ENCODE peak calls at places on chromosome 22, in six cellular contexts. I is SK-N-MC, Z is GM12891, X is GM23338, T is sigmoid colon, J is transverse colon. P is an unnamed sample.
A peak's percentile ranks its signal among the peaks of the same experiment; 100 is the strongest.

GRCh38 chr22:45604239-45604711 is 67.4 kb upstream of the ATXN10 start:
- DNase-seq in T (peak; percentile 52), Z (no peak), I (no peak), X (no peak), J (no peak), P (no peak)

GRCh38 chr22:41092847-41093371 is 517 bp downstream of the EP300 start:
- DNase-seq in T (no peak), X (peak; percentile 62), I (no peak), J (peak; percentile 47), Z (no peak), P (peak; percentile 20)

GRCh38 chr22:23240639-23241389 is 60.5 kb downstream of the BCR start:
- DNase-seq in I (no peak), Z (no peak), T (no peak), X (peak; percentile 76), J (no peak), P (no peak)

GRCh38 chr22:25998118-25998775 is 171.0 kb upstream of the SEZ6L start:
- DNase-seq in J (no peak), X (no peak), I (no peak), Z (no peak), T (no peak), P (no peak)

GRCh38 chr22:43153916-43154315 is 2.6 kb downstream of the TSPO start:
- DNase-seq in I (no peak), Z (no peak), T (no peak), X (no peak), J (no peak), P (no peak)

GRCh38 chr22:25564979-25565677 is 653 bp downstream of the GRK3 start:
- DNase-seq in Z (no peak), I (no peak), T (peak; percentile 70), J (peak; percentile 17), X (peak; percentile 91), P (peak; percentile 31)

GRCh38 chr22:24948356-24949202 is 2.1 kb upstream of the LHFPL7 start:
- DNase-seq in X (peak; percentile 58), Z (no peak), I (no peak), J (no peak), T (no peak), P (no peak)

GRCh38 chr22:46380069-46380468 is 44.6 kb downstream of the TRMU start:
- DNase-seq in Z (no peak), X (no peak), T (no peak), I (no peak), J (no peak), P (no peak)

GRCh38 chr22:39748877-39749276 is 144.7 kb downstream of the ENTHD1 start:
- DNase-seq in X (no peak), T (no peak), Z (no peak), I (no peak), J (no peak), P (no peak)

GRCh38 chr22:41561335-41561734 is 525 bp downstream of the CSDC2 start:
- DNase-seq in I (no peak), Z (no peak), J (no peak), X (peak; percentile 47), T (peak; percentile 73), P (no peak)

GRCh38 chr22:21964918-21965484 is 12.4 kb upstream of the PPM1F start:
- DNase-seq in I (no peak), J (no peak), T (no peak), Z (no peak), X (no peak), P (no peak)

GRCh38 chr22:17970205-17970708 is 54.1 kb downstream of the MICAL3 start:
- DNase-seq in I (no peak), Z (no peak), T (no peak), X (no peak), J (no peak), P (no peak)

GRCh38 chr22:28232231-28232630 is 313.2 kb upstream of the PITPNB start:
- DNase-seq in I (peak; percentile 73), Z (no peak), T (no peak), J (no peak), X (peak; percentile 27), P (no peak)

GRCh38 chr22:41487037-41487963 is 18.4 kb downstream of the ACO2 start:
- DNase-seq in J (no peak), Z (no peak), T (no peak), I (no peak), X (no peak), P (no peak)

GRCh38 chr22:44080936-44081853 is 57.1 kb downstream of the PARVB start:
- DNase-seq in X (peak; percentile 90), Z (peak; percentile 87), I (peak; percentile 51), T (peak; percentile 91), J (peak; percentile 75), P (peak; percentile 78)

GRCh38 chr22:47397673-47398072 is 635.2 kb downstream of the TBC1D22A start:
- DNase-seq in X (no peak), I (no peak), J (no peak), Z (no peak), T (no peak), P (no peak)

GRCh38 chr22:36239401-36240171 is at the start of gene APOL2:
- DNase-seq in T (peak; percentile 97), Z (peak; percentile 64), X (peak; percentile 96), J (peak; percentile 92), I (peak; percentile 24), P (peak; percentile 67)
- TF ChIP-seq POLR2AphosphoS5 in T (peak; percentile 88), Z (no peak), X (no peak), J (peak; percentile 95), I (no peak), P (peak; percentile 54)

GRCh38 chr22:48432721-48433518 is 1394.8 kb downstream of the BRD1 start:
- DNase-seq in Z (no peak), T (peak; percentile 57), J (no peak), I (no peak), X (no peak), P (no peak)
- TF ChIP-seq POLR2AphosphoS5 in Z (no peak), T (no peak), J (no peak), I (no peak), X (no peak), P (no peak)

GRCh38 chr22:38734203-38735100 is 21.3 kb downstream of the SUN2 start:
- DNase-seq in J (no peak), T (no peak), Z (no peak), X (no peak), I (no peak), P (no peak)

GRCh38 chr22:38731703-38732161 is 24.1 kb downstream of the SUN2 start:
- DNase-seq in X (no peak), Z (no peak), J (no peak), T (no peak), I (no peak), P (no peak)

GRCh38 chr22:38732251-38732815 is 23.5 kb downstream of the SUN2 start:
- DNase-seq in X (no peak), I (no peak), T (no peak), J (no peak), Z (no peak), P (no peak)

GRCh38 chr22:38735126-38735464 is 20.7 kb downstream of the SUN2 start:
- DNase-seq in I (no peak), T (no peak), J (no peak), Z (no peak), X (no peak), P (no peak)

GRCh38 chr22:38733329-38734202 is 22.2 kb downstream of the SUN2 start:
- DNase-seq in J (peak; percentile 70), I (no peak), Z (no peak), X (peak; percentile 76), T (peak; percentile 96), P (peak; percentile 64)
- TF ChIP-seq POLR2AphosphoS5 in J (no peak), I (no peak), Z (peak; percentile 63), X (no peak), T (peak; percentile 39), P (peak; percentile 65)

GRCh38 chr22:31055322-31056159 is 25.6 kb upstream of the SMTN start:
- DNase-seq in Z (no peak), T (peak; percentile 99), I (peak; percentile 18), J (peak; percentile 82), X (peak; percentile 60), P (no peak)
- TF ChIP-seq POLR2AphosphoS5 in Z (no peak), T (peak; percentile 80), I (no peak), J (peak; percentile 88), X (no peak), P (no peak)

GRCh38 chr22:37676691-37677627 is 1.5 kb downstream of the LGALS1 start:
- DNase-seq in X (peak; percentile 97), I (no peak), J (peak; percentile 93), T (peak; percentile 96), Z (peak; percentile 80), P (peak; percentile 74)
- TF ChIP-seq POLR2AphosphoS5 in X (peak; percentile 66), I (peak; percentile 47), J (peak; percentile 69), T (peak; percentile 68), Z (peak; percentile 38), P (no peak)

GRCh38 chr22:20205964-20206708 is 55.3 kb upstream of the CCDC188 start:
- DNase-seq in Z (peak; percentile 72), I (no peak), X (peak; percentile 70), T (peak; percentile 74), J (peak; percentile 78), P (peak; percentile 59)
- TF ChIP-seq POLR2AphosphoS5 in Z (no peak), I (peak; percentile 66), X (no peak), T (no peak), J (peak; percentile 48), P (no peak)

GRCh38 chr22:37752189-37753061 is 55.3 kb upstream of the GCAT start:
- DNase-seq in Z (no peak), T (peak; percentile 97), J (peak; percentile 89), X (no peak), I (no peak), P (no peak)
- TF ChIP-seq POLR2AphosphoS5 in Z (no peak), T (peak; percentile 59), J (peak; percentile 70), X (no peak), I (no peak), P (no peak)